ENCODE peak calls at places on chromosomes 16 and 17, in seven cellular contexts. One of them, this sample, is unnamed.

GRCh38 chr16:85752511-85753420 is 1.9 kb upstream of the C16orf74 start:
- DNase-seq in tibial nerve: no peak
- DNase-seq in heart right ventricle: peak; percentile 23
- DNase-seq in HCT116: no peak
- DNase-seq in fibroblast of pulmonary artery: peak; percentile 68
- DNase-seq in mucosa of descending colon: no peak
- DNase-seq in IMR-90: peak; percentile 62
- DNase-seq in this sample: no peak

GRCh38 chr17:6423931-6424330 is 11.0 kb downstream of the AIPL1 start:
- DNase-seq in tibial nerve: no peak
- DNase-seq in heart right ventricle: no peak
- DNase-seq in HCT116: no peak
- DNase-seq in fibroblast of pulmonary artery: no peak
- DNase-seq in mucosa of descending colon: no peak
- DNase-seq in IMR-90: no peak
- DNase-seq in this sample: no peak

GRCh38 chr17:74008196-74008595 is 195.3 kb upstream of the RPL38 start:
- DNase-seq in tibial nerve: no peak
- DNase-seq in heart right ventricle: no peak
- DNase-seq in HCT116: peak; percentile 16
- DNase-seq in fibroblast of pulmonary artery: no peak
- DNase-seq in mucosa of descending colon: no peak
- DNase-seq in IMR-90: no peak
- DNase-seq in this sample: no peak

GRCh38 chr16:2783581-2784375 is 3.6 kb downstream of the PRSS33 start:
- DNase-seq in tibial nerve: no peak
- DNase-seq in heart right ventricle: no peak
- DNase-seq in HCT116: no peak
- DNase-seq in fibroblast of pulmonary artery: no peak
- DNase-seq in mucosa of descending colon: no peak
- DNase-seq in IMR-90: no peak
- DNase-seq in this sample: no peak

GRCh38 chr16:4179020-4179419 is 62.8 kb upstream of the ADCY9 start:
- DNase-seq in tibial nerve: no peak
- DNase-seq in heart right ventricle: no peak
- DNase-seq in HCT116: peak; percentile 37
- DNase-seq in fibroblast of pulmonary artery: peak; percentile 62
- DNase-seq in mucosa of descending colon: no peak
- DNase-seq in IMR-90: peak; percentile 54
- DNase-seq in this sample: no peak

GRCh38 chr16:19885456-19886060 is 910 bp upstream of the GPRC5B start:
- DNase-seq in tibial nerve: no peak
- DNase-seq in heart right ventricle: peak; percentile 22
- DNase-seq in HCT116: no peak
- DNase-seq in fibroblast of pulmonary artery: peak; percentile 16
- DNase-seq in mucosa of descending colon: no peak
- DNase-seq in IMR-90: no peak
- DNase-seq in this sample: no peak

GRCh38 chr17:17536702-17537101 is 40.5 kb upstream of the RASD1 start:
- DNase-seq in tibial nerve: no peak
- DNase-seq in heart right ventricle: no peak
- DNase-seq in HCT116: no peak
- DNase-seq in fibroblast of pulmonary artery: no peak
- DNase-seq in mucosa of descending colon: no peak
- DNase-seq in IMR-90: no peak
- DNase-seq in this sample: no peak

GRCh38 chr17:68035131-68035522 is 408 bp upstream of the KPNA2 start:
- DNase-seq in tibial nerve: peak; percentile 83
- DNase-seq in heart right ventricle: peak; percentile 94
- DNase-seq in HCT116: no peak
- DNase-seq in fibroblast of pulmonary artery: no peak
- DNase-seq in mucosa of descending colon: peak; percentile 96
- DNase-seq in IMR-90: no peak
- DNase-seq in this sample: no peak

GRCh38 chr17:44362964-44363612 is 565 bp downstream of the FAM171A2 start:
- DNase-seq in tibial nerve: no peak
- DNase-seq in heart right ventricle: no peak
- DNase-seq in HCT116: no peak
- DNase-seq in fibroblast of pulmonary artery: no peak
- DNase-seq in mucosa of descending colon: no peak
- DNase-seq in IMR-90: no peak
- DNase-seq in this sample: no peak

GRCh38 chr17:59830846-59831486 is 61.8 kb downstream of the TUBD1 start:
- DNase-seq in tibial nerve: no peak
- DNase-seq in heart right ventricle: no peak
- DNase-seq in HCT116: no peak
- DNase-seq in fibroblast of pulmonary artery: no peak
- DNase-seq in mucosa of descending colon: no peak
- DNase-seq in IMR-90: no peak
- DNase-seq in this sample: no peak

GRCh38 chr16:27624154-27625049 is 74.5 kb downstream of the KATNIP start:
- DNase-seq in tibial nerve: no peak
- DNase-seq in heart right ventricle: no peak
- DNase-seq in HCT116: no peak
- DNase-seq in fibroblast of pulmonary artery: no peak
- DNase-seq in mucosa of descending colon: peak; percentile 56
- DNase-seq in IMR-90: no peak
- DNase-seq in this sample: no peak

GRCh38 chr16:16122264-16122663 is 101.0 kb downstream of the ABCC6 start:
- DNase-seq in tibial nerve: no peak
- DNase-seq in heart right ventricle: no peak
- DNase-seq in HCT116: no peak
- DNase-seq in fibroblast of pulmonary artery: no peak
- DNase-seq in mucosa of descending colon: no peak
- DNase-seq in IMR-90: no peak
- DNase-seq in this sample: no peak

GRCh38 chr17:31155208-31155810 is 60.5 kb downstream of the NF1 start:
- DNase-seq in tibial nerve: no peak
- DNase-seq in heart right ventricle: no peak
- DNase-seq in HCT116: no peak
- DNase-seq in fibroblast of pulmonary artery: peak; percentile 11
- DNase-seq in mucosa of descending colon: no peak
- DNase-seq in IMR-90: peak; percentile 27
- DNase-seq in this sample: no peak

GRCh38 chr16:53501216-53501859 is 1.7 kb downstream of the AKTIP start:
- DNase-seq in tibial nerve: no peak
- DNase-seq in heart right ventricle: no peak
- DNase-seq in HCT116: no peak
- DNase-seq in fibroblast of pulmonary artery: no peak
- DNase-seq in mucosa of descending colon: no peak
- DNase-seq in IMR-90: no peak
- DNase-seq in this sample: no peak

GRCh38 chr16:21650517-21650916 is 1.9 kb downstream of the IGSF6 start:
- DNase-seq in tibial nerve: no peak
- DNase-seq in heart right ventricle: no peak
- DNase-seq in HCT116: no peak
- DNase-seq in fibroblast of pulmonary artery: peak; percentile 66
- DNase-seq in mucosa of descending colon: no peak
- DNase-seq in IMR-90: no peak
- DNase-seq in this sample: no peak

GRCh38 chr16:24018485-24018884 is 182.7 kb downstream of the PRKCB start:
- DNase-seq in tibial nerve: no peak
- DNase-seq in heart right ventricle: no peak
- DNase-seq in HCT116: no peak
- DNase-seq in fibroblast of pulmonary artery: no peak
- DNase-seq in mucosa of descending colon: no peak
- DNase-seq in IMR-90: no peak
- DNase-seq in this sample: no peak

GRCh38 chr17:46826116-46826515 is 7.6 kb upstream of the WNT3 start:
- DNase-seq in tibial nerve: no peak
- DNase-seq in heart right ventricle: no peak
- DNase-seq in HCT116: no peak
- DNase-seq in fibroblast of pulmonary artery: no peak
- DNase-seq in mucosa of descending colon: no peak
- DNase-seq in IMR-90: no peak
- DNase-seq in this sample: no peak

GRCh38 chr17:63685021-63685420 is 14.9 kb downstream of the LIMD2 start:
- DNase-seq in tibial nerve: no peak
- DNase-seq in heart right ventricle: no peak
- DNase-seq in HCT116: no peak
- DNase-seq in fibroblast of pulmonary artery: no peak
- DNase-seq in mucosa of descending colon: no peak
- DNase-seq in IMR-90: no peak
- DNase-seq in this sample: no peak

GRCh38 chr17:10327640-10328039 is 45.2 kb downstream of the MYH13 start:
- DNase-seq in tibial nerve: peak; percentile 80
- DNase-seq in heart right ventricle: peak; percentile 76
- DNase-seq in HCT116: peak; percentile 78
- DNase-seq in fibroblast of pulmonary artery: peak; percentile 89
- DNase-seq in mucosa of descending colon: peak; percentile 71
- DNase-seq in IMR-90: peak; percentile 73
- DNase-seq in this sample: peak; percentile 40

GRCh38 chr17:22233382-22233781 is 541.1 kb downstream of the KCNJ18 start:
- DNase-seq in tibial nerve: no peak
- DNase-seq in heart right ventricle: no peak
- DNase-seq in HCT116: no peak
- DNase-seq in fibroblast of pulmonary artery: no peak
- DNase-seq in mucosa of descending colon: no peak
- DNase-seq in IMR-90: no peak
- DNase-seq in this sample: no peak

GRCh38 chr16:31182391-31182790 is 2.5 kb downstream of the FUS start:
- DNase-seq in tibial nerve: no peak
- DNase-seq in heart right ventricle: no peak
- DNase-seq in HCT116: no peak
- DNase-seq in fibroblast of pulmonary artery: no peak
- DNase-seq in mucosa of descending colon: no peak
- DNase-seq in IMR-90: no peak
- DNase-seq in this sample: no peak
- H3K4me3 ChIP-seq in tibial nerve: no peak overlapping the region
- H3K4me3 ChIP-seq in heart right ventricle: no peak overlapping the region
- H3K4me3 ChIP-seq in HCT116: no peak overlapping the region
- H3K4me3 ChIP-seq in fibroblast of pulmonary artery: peak overlapping the region; percentile 97
- H3K4me3 ChIP-seq in mucosa of descending colon: no peak overlapping the region
- H3K4me3 ChIP-seq in IMR-90: peak overlapping the region; percentile 69
- H3K4me3 ChIP-seq in this sample: peak overlapping the region; percentile 91

GRCh38 chr16:58466396-58466795 is 33.5 kb upstream of the NDRG4 start:
- DNase-seq in tibial nerve: no peak
- DNase-seq in heart right ventricle: no peak
- DNase-seq in HCT116: no peak
- DNase-seq in fibroblast of pulmonary artery: no peak
- DNase-seq in mucosa of descending colon: no peak
- DNase-seq in IMR-90: no peak
- DNase-seq in this sample: no peak

GRCh38 chr16:58462997-58463891 is 36.7 kb upstream of the NDRG4 start:
- DNase-seq in tibial nerve: no peak
- DNase-seq in heart right ventricle: peak; percentile 36
- DNase-seq in HCT116: no peak
- DNase-seq in fibroblast of pulmonary artery: no peak
- DNase-seq in mucosa of descending colon: no peak
- DNase-seq in IMR-90: no peak
- DNase-seq in this sample: no peak

GRCh38 chr16:58464047-58464915 is 35.7 kb upstream of the NDRG4 start:
- DNase-seq in tibial nerve: no peak
- DNase-seq in heart right ventricle: peak; percentile 62
- DNase-seq in HCT116: no peak
- DNase-seq in fibroblast of pulmonary artery: no peak
- DNase-seq in mucosa of descending colon: no peak
- DNase-seq in IMR-90: no peak
- DNase-seq in this sample: no peak

GRCh38 chr16:58465817-58466216 is 34.1 kb upstream of the NDRG4 start:
- DNase-seq in tibial nerve: no peak
- DNase-seq in heart right ventricle: no peak
- DNase-seq in HCT116: no peak
- DNase-seq in fibroblast of pulmonary artery: no peak
- DNase-seq in mucosa of descending colon: no peak
- DNase-seq in IMR-90: no peak
- DNase-seq in this sample: no peak

DNA sequence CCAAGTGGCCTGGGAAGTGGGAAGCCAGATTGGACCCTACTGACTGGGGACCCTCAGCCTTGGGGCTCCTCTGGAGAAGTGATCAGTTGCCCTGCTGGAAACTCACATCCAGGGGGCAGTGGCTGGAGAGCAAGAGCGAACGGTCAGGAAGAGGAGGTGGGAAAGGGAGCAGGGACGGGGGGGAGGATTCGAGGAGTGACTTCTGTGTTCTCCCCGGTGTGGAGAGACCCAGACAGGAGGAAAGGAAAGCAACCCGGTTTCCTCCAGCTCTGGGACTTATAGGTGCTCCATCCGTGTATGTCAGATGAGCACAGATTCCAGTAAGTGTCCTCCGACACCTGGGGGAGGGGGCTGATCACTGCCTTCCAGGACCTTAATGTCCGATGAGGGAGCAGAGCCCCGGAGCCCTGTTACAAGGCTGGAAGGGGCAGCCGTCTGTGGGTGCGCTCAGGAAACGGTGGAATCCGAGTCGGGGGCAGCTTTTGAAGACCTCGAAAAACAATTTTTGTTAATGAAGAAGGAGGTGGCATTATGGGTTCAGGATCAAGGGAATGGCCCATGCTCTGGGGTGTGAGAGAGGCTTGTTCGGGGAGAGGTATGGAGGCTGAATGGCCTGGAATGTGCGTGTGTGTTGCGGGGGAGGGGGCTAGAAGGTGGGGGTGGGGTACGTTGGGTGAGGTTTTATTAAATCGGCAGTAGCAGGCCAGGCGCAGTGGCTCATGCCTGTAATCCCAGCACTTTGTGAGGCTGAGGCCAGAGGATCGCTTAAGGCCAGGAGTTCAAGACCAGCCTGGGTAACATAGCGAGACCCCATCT is 34.8 kb upstream of the NDRG4 start:
- DNase-seq in tibial nerve: no peak
- DNase-seq in heart right ventricle: peak; percentile 59
- DNase-seq in HCT116: no peak
- DNase-seq in fibroblast of pulmonary artery: peak; percentile 9
- DNase-seq in mucosa of descending colon: no peak
- DNase-seq in IMR-90: no peak
- DNase-seq in this sample: no peak
- H3K4me3 ChIP-seq in tibial nerve: no peak overlapping the region
- H3K4me3 ChIP-seq in heart right ventricle: peak overlapping the region; percentile 86
- H3K4me3 ChIP-seq in HCT116: no peak overlapping the region
- H3K4me3 ChIP-seq in fibroblast of pulmonary artery: peak overlapping the region; percentile 28
- H3K4me3 ChIP-seq in mucosa of descending colon: no peak overlapping the region
- H3K4me3 ChIP-seq in IMR-90: no peak overlapping the region
- H3K4me3 ChIP-seq in this sample: peak overlapping the region; percentile 39

DNA sequence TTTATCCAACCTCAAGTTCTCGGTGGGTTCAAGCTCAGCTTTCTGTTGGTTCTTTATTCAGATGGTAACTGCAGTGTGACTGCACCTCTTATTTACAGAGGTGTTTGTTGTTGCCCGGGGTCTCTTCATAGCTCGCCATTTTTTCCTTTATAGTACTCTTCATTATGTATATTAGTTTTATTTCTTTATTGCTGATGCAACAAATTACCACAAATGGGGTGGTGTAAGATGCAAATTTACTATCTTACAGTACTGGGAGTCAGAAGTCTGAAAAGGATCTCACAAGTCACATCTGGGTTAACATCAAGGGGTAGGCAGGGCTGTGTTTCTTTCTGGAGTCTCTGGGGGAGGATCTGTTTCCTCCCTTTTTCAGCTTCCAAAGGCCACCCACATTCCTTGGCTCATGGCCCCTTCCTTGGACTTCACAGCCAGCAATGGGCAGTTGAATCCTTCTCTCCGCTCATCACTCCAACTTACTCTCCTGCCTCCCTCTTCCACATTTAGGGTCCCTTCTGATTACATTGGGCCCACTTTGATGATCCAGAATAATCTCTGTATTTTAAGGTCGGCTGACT is 241.2 kb downstream of the HAPSTR1 start:
- DNase-seq in tibial nerve: no peak
- DNase-seq in heart right ventricle: no peak
- DNase-seq in HCT116: no peak
- DNase-seq in fibroblast of pulmonary artery: no peak
- DNase-seq in mucosa of descending colon: no peak
- DNase-seq in IMR-90: no peak
- DNase-seq in this sample: no peak
- H3K4me3 ChIP-seq in tibial nerve: no peak overlapping the region
- H3K4me3 ChIP-seq in heart right ventricle: no peak overlapping the region
- H3K4me3 ChIP-seq in HCT116: no peak overlapping the region
- H3K4me3 ChIP-seq in fibroblast of pulmonary artery: no peak overlapping the region
- H3K4me3 ChIP-seq in mucosa of descending colon: no peak overlapping the region
- H3K4me3 ChIP-seq in IMR-90: no peak overlapping the region
- H3K4me3 ChIP-seq in this sample: no peak overlapping the region

GRCh38 chr17:1643293-1643998 is 2.1 kb downstream of the SCARF1 start:
- DNase-seq in tibial nerve: no peak
- DNase-seq in heart right ventricle: no peak
- DNase-seq in HCT116: peak; percentile 62
- DNase-seq in fibroblast of pulmonary artery: no peak
- DNase-seq in mucosa of descending colon: peak; percentile 93
- DNase-seq in IMR-90: no peak
- DNase-seq in this sample: no peak
- H3K4me3 ChIP-seq in tibial nerve: peak overlapping the region; percentile 57
- H3K4me3 ChIP-seq in heart right ventricle: peak overlapping the region; percentile 1
- H3K4me3 ChIP-seq in HCT116: peak overlapping the region; percentile 33
- H3K4me3 ChIP-seq in fibroblast of pulmonary artery: no peak overlapping the region
- H3K4me3 ChIP-seq in mucosa of descending colon: no peak overlapping the region
- H3K4me3 ChIP-seq in IMR-90: peak overlapping the region; percentile 40
- H3K4me3 ChIP-seq in this sample: no peak overlapping the region

This sample was measured in keratinocyte.